ENCODE peak calls at places on chromosomes 13 and 19, in four cellular contexts. E, D, W and L are unnamed samples.
A peak's percentile ranks its signal among the peaks of the same experiment; 100 is the strongest.

GRCh38 chr13:31944262-31945160 is 87.1 kb upstream of the FRY start:
- DNase-seq in E (no peak), D (no peak), W (no peak), L (no peak)

GRCh38 chr13:113937073-113937472 is 36.8 kb downstream of the C13orf46 start:
- DNase-seq in E (no peak), D (no peak), W (no peak), L (no peak)

GRCh38 chr13:45468676-45469075 is 3.9 kb downstream of the COG3 start:
- DNase-seq in E (no peak), D (no peak), W (peak; percentile 9), L (no peak)

GRCh38 chr13:94309997-94310842 is 169.3 kb downstream of the DCT start:
- DNase-seq in E (no peak), D (no peak), W (no peak), L (no peak)

GRCh38 chr13:108276060-108276459 is 6.5 kb downstream of the TNFSF13B start:
- DNase-seq in E (no peak), D (no peak), W (no peak), L (no peak)

GRCh38 chr13:73244486-73244885 is 185.7 kb downstream of the KLF5 start:
- DNase-seq in E (no peak), D (no peak), W (no peak), L (no peak)

GRCh38 chr19:52291781-52292180 is 5.2 kb upstream of the ZNF480 start:
- DNase-seq in E (no peak), D (no peak), W (no peak), L (no peak)

GRCh38 chr13:48043789-48044503 is 6.4 kb downstream of the NUDT15 start:
- DNase-seq in E (no peak), D (no peak), W (no peak), L (no peak)

GRCh38 chr13:23516706-23517105 is 53.5 kb upstream of the TNFRSF19 start:
- DNase-seq in E (no peak), D (no peak), W (no peak), L (peak; percentile 20)
- TF ChIP-seq TCF7L2 in E (no peak), D (no peak), W (no peak), L (no peak)

GRCh38 chr19:13611596-13611995 is 105.3 kb upstream of the CACNA1A start:
- DNase-seq in E (no peak), D (no peak), W (no peak), L (no peak)
- H3K27ac ChIP-seq in E (no peak overlapping the region), D (no peak overlapping the region), W (no peak overlapping the region), L (no peak overlapping the region)

GRCh38 chr13:76226941-76227340 is 590.8 kb downstream of the LMO7 start:
- DNase-seq in E (no peak), D (no peak), W (no peak), L (no peak)
- TF ChIP-seq TCF7L2 in E (no peak), D (no peak), W (no peak), L (no peak)

GRCh38 chr19:38720559-38721236 is 23.6 kb downstream of the CAPN12 start:
- DNase-seq in E (no peak), D (no peak), W (no peak), L (no peak)
- H3K27ac ChIP-seq in E (peak overlapping the region; percentile 74), D (peak overlapping the region; percentile 17), W (no peak overlapping the region), L (peak overlapping the region; percentile 82)

GRCh38 chr19:15101479-15102082 is 5.6 kb upstream of the SYDE1 start:
- DNase-seq in E (peak; percentile 30), D (peak; percentile 38), W (peak; percentile 61), L (peak; percentile 52)
- TF ChIP-seq TCF7L2 in E (no peak), D (no peak), W (no peak), L (no peak)

GRCh38 chr19:1507192-1507660 is 5.6 kb downstream of the ADAMTSL5 start:
- DNase-seq in E (no peak), D (no peak), W (no peak), L (no peak)
- H3K27ac ChIP-seq in E (no peak overlapping the region), D (peak overlapping the region; percentile 96), W (peak overlapping the region; percentile 90), L (no peak overlapping the region)